ENCODE peak calls at places on chromosomes 13 and 19, in nine cellular contexts. Q is AG09309, T is D721Med, A is epithelial cell of esophagus, P is pancreas, X is bronchial epithelial cell, M is heart left ventricle, K is foreskin fibroblast, R is sigmoid colon. O is an unnamed sample.

GRCh38 chr19:34241513-34242337 is 12.6 kb upstream of the GARRE1 start:
- DNase-seq in Q (no peak), T (no peak), A (peak; percentile 69), P (peak; percentile 77), X (peak; percentile 39), M (no peak), K (no peak), R (no peak), O (no peak)

GRCh38 chr19:31214086-31214485 is 135.2 kb downstream of the TSHZ3 start:
- DNase-seq in Q (peak; percentile 97), T (no peak), A (peak; percentile 100), P (no peak), X (peak; percentile 99), M (peak; percentile 44), K (peak; percentile 99), R (peak; percentile 76), O (peak; percentile 53)

GRCh38 chr13:113786262-113786841 is 27.3 kb downstream of the TMEM255B start:
- DNase-seq in Q (no peak), T (no peak), A (peak; percentile 45), P (no peak), X (peak; percentile 18), M (no peak), K (peak; percentile 60), R (no peak), O (no peak)

GRCh38 chr13:76707360-76707759 is 178.8 kb downstream of the KCTD12 start:
- DNase-seq in Q (no peak), T (no peak), A (peak; percentile 24), P (no peak), X (peak; percentile 15), M (no peak), K (peak; percentile 37), R (no peak), O (no peak)

GRCh38 chr13:50713849-50714248 is 129.6 kb downstream of the DLEU7 start:
- DNase-seq in Q (peak; percentile 76), T (no peak), A (peak; percentile 43), P (no peak), X (peak; percentile 69), M (no peak), K (peak; percentile 67), R (no peak), O (no peak)

GRCh38 chr19:23770672-23771250 is 12.1 kb upstream of the ZNF681 start:
- DNase-seq in Q (no peak), T (no peak), A (no peak), P (no peak), X (no peak), M (no peak), K (no peak), R (no peak), O (no peak)

GRCh38 chr13:88068975-88069374 is 397.8 kb downstream of the SLITRK5 start:
- DNase-seq in Q (no peak), T (no peak), A (peak; percentile 25), P (peak; percentile 6), X (no peak), M (no peak), K (no peak), R (peak; percentile 35), O (peak; percentile 46)

GRCh38 chr13:27171244-27171829 is at the start of gene USP12:
- DNase-seq in Q (no peak), T (no peak), A (no peak), P (peak; percentile 45), X (no peak), M (no peak), K (no peak), R (no peak), O (peak; percentile 35)

GRCh38 chr19:49976496-49976895 is 15.5 kb upstream of the SIGLEC11 start:
- DNase-seq in Q (no peak), T (no peak), A (no peak), P (no peak), X (no peak), M (no peak), K (no peak), R (no peak), O (no peak)

GRCh38 chr13:100630564-100630963 is 42.0 kb upstream of the GGACT start:
- DNase-seq in Q (no peak), T (no peak), A (no peak), P (no peak), X (no peak), M (no peak), K (no peak), R (no peak), O (no peak)

GRCh38 chr19:29587518-29587986 is 18.5 kb upstream of the POP4 start:
- DNase-seq in Q (no peak), T (no peak), A (peak; percentile 21), P (no peak), X (peak; percentile 24), M (no peak), K (peak; percentile 30), R (no peak), O (no peak)

GRCh38 chr13:45623516-45624090 is 8.1 kb upstream of the ERICH6B start:
- DNase-seq in Q (no peak), T (no peak), A (peak; percentile 45), P (no peak), X (peak; percentile 30), M (no peak), K (peak; percentile 9), R (no peak), O (no peak)

GRCh38 chr19:3080281-3080680 is 13.9 kb upstream of the GNA11 start:
- DNase-seq in Q (no peak), T (no peak), A (no peak), P (no peak), X (no peak), M (peak; percentile 27), K (peak; percentile 14), R (peak; percentile 72), O (no peak)

GRCh38 chr19:51799311-51799997 is 4.5 kb downstream of the FPR3 start:
- DNase-seq in Q (peak; percentile 98), T (no peak), A (peak; percentile 74), P (peak; percentile 28), X (peak; percentile 76), M (peak; percentile 88), K (peak; percentile 95), R (peak; percentile 90), O (peak; percentile 93)

GRCh38 chr13:85266331-85266730 is 532.9 kb downstream of the SLITRK6 start:
- DNase-seq in Q (no peak), T (no peak), A (peak; percentile 72), P (no peak), X (peak; percentile 47), M (no peak), K (no peak), R (no peak), O (no peak)

GRCh38 chr13:49248433-49249002 is 793 bp downstream of the CDADC1 start:
- DNase-seq in Q (no peak), T (no peak), A (peak; percentile 33), P (no peak), X (peak; percentile 15), M (no peak), K (no peak), R (no peak), O (no peak)

GRCh38 chr13:49246850-49247721 is 639 bp upstream of the CDADC1 start:
- DNase-seq in Q (no peak), T (no peak), A (no peak), P (no peak), X (no peak), M (no peak), K (no peak), R (no peak), O (no peak)

GRCh38 chr13:49253310-49253709 is 5.6 kb downstream of the CDADC1 start:
- DNase-seq in Q (no peak), T (no peak), A (no peak), P (no peak), X (no peak), M (no peak), K (no peak), R (no peak), O (no peak)

DNA sequence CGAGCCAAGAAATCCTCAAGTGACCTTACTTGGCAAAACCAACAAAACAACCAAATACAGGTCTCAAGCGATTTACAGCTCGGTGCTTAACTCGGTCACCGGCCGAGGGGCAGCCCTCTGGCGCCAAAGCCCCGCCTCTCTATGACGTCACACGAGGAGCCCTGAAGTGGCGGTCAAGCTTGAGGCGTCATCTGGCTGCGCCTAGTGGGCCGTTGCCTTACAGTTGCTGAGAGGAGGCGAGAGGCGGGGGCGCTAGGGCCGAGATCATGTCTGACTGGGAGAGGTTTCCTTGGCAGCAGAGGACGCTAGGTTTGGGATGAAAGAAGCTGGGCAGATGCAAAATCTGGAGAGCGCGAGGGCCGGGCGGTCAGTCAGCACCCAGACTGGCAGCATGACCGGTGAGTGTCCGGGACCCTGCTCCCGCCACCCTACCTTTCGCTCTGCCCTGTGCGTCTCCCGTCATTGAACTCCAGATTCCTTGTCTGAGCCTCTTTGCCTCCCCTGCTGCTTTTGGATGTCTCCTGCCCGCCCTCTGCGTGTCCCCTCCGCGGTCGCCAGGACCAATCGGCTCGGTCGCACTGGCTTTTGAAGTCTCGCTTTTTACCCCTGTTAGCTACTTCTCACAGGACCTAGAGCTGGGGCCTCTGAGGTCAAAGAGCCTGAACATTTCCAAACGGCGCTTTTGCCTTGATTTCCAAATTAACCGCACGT is at the start of gene CDADC1:
- DNase-seq in Q (peak; percentile 70), T (peak; percentile 62), A (peak; percentile 96), P (peak; percentile 97), X (peak; percentile 89), M (peak; percentile 98), K (peak; percentile 93), R (peak; percentile 99), O (peak; percentile 99)
- TF ChIP-seq CTCF in Q (no peak), T (peak; percentile 3), A (no peak), P (no peak), X (peak; percentile 4), M (no peak), K (no peak), R (no peak), O (no peak)

GRCh38 chr19:42683917-42684513 is 56.3 kb downstream of the PSG3 start:
- DNase-seq in Q (no peak), T (no peak), A (peak; percentile 41), P (no peak), X (peak; percentile 42), M (no peak), K (peak; percentile 8), R (no peak), O (peak; percentile 60)
- TF ChIP-seq CTCF in Q (peak; percentile 73), T (peak; percentile 14), A (peak; percentile 65), P (peak; percentile 20), X (peak; percentile 55), M (peak; percentile 58), K (peak; percentile 51), R (peak; percentile 50), O (peak; percentile 79)

GRCh38 chr13:23558675-23559536 is 11.3 kb upstream of the TNFRSF19 start:
- DNase-seq in Q (peak; percentile 76), T (no peak), A (peak; percentile 86), P (no peak), X (peak; percentile 95), M (no peak), K (peak; percentile 84), R (peak; percentile 83), O (peak; percentile 46)
- TF ChIP-seq CTCF in Q (no peak), T (no peak), A (no peak), P (no peak), X (no peak), M (no peak), K (no peak), R (no peak), O (no peak)

DNA sequence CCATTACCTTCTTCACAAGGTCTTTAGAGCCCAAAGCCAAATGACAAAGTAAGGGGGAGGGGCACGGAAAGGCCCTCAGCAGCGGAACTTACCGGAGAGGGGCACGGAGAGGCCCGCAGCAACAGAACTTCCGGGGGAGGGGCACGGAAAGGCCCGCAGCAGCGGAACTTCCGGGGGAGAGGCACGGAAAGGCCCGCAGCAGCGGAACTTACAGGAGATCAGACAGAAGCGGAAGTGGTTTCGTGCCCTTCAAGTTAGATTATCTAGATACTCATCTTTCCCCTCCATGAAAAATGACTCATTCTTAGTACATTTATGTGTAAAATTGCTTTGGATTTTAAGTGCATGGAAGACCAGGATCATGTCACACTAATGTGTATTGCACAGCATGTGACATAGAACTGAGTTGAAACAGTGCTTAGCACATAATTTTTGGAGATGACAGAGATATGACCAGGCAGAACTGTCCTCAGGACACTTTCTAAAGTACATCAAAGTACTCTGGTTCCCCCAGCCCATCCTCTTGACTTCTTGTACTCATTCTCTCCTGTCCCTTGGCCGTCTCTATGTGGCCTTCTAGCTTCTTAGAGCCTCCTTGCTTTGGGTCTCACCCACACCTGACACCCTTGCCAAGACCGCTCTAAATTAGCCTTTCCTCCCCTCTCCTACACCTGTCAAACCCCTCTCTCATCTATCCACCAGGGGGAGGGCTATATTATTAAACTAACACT is 25.7 kb upstream of the TPTE2 start:
- DNase-seq in Q (no peak), T (no peak), A (peak; percentile 19), P (no peak), X (no peak), M (no peak), K (peak; percentile 24), R (no peak), O (peak; percentile 66)
- TF ChIP-seq CTCF in Q (no peak), T (no peak), A (no peak), P (no peak), X (no peak), M (no peak), K (no peak), R (no peak), O (no peak)

O was measured in testis.